ENCODE peak calls at places on chromosomes 4 and X, in seven cellular contexts. L is tibial artery; O is CD4-positive, alpha-beta memory T cell; K is aorta; J is astrocyte of the spinal cord; B is heart left ventricle; F is A549. A is an unnamed sample.

GRCh38 chrX:15334561-15334960 is 762 bp downstream of the PIGA start:
- DNase-seq in L (no peak), O (peak), K (no peak), J (peak), B (no peak), F (no peak), A (no peak)

GRCh38 chr4:106690487-106690886 is 321.9 kb upstream of the GIMD1 start:
- DNase-seq in L (no peak), O (no peak), K (no peak), J (peak), B (no peak), F (no peak), A (no peak)

GRCh38 chrX:53374222-53374820 is 48.1 kb downstream of the SMC1A start:
- DNase-seq in L (no peak), O (no peak), K (no peak), J (no peak), B (no peak), F (no peak), A (no peak)

GRCh38 chrX:152070186-152070585 is 68.2 kb downstream of the MAGEA10 start:
- DNase-seq in L (no peak), O (no peak), K (no peak), J (no peak), B (no peak), F (no peak), A (no peak)

GRCh38 chr4:14254252-14254651 is 626.7 kb upstream of the BOD1L1 start:
- DNase-seq in L (peak), O (no peak), K (peak), J (peak), B (peak), F (peak), A (no peak)

GRCh38 chr4:16695896-16696295 is 202.5 kb downstream of the LDB2 start:
- DNase-seq in L (no peak), O (no peak), K (no peak), J (no peak), B (no peak), F (no peak), A (no peak)

GRCh38 chr4:74531952-74532794 is 87.2 kb downstream of the AREG start:
- DNase-seq in L (no peak), O (peak), K (no peak), J (peak), B (no peak), F (peak), A (peak)

GRCh38 chrX:16786791-16787735 is 797 bp downstream of the TXLNG start:
- DNase-seq in L (peak), O (peak), K (peak), J (no peak), B (no peak), F (no peak), A (no peak)

GRCh38 chrX:39966186-39966585 is 131.6 kb downstream of the BCOR start:
- DNase-seq in L (no peak), O (no peak), K (no peak), J (no peak), B (no peak), F (no peak), A (no peak)

GRCh38 chrX:118974908-118975671 is 672 bp downstream of the LONRF3 start:
- DNase-seq in L (peak), O (peak), K (peak), J (no peak), B (peak), F (peak), A (no peak)

GRCh38 chrX:149248073-149248625 is 257.0 kb downstream of the IDS start:
- DNase-seq in L (no peak), O (no peak), K (no peak), J (peak), B (no peak), F (no peak), A (peak)

GRCh38 chrX:1870421-1870820 is 255.6 kb downstream of the ASMT start:
- DNase-seq in L (no peak), O (no peak), K (no peak), J (no peak), B (no peak), F (no peak), A (no peak)

GRCh38 chr4:188370781-188371180 is 231.5 kb downstream of the TRIML1 start:
- DNase-seq in L (no peak), O (no peak), K (no peak), J (no peak), B (no peak), F (no peak), A (no peak)

GRCh38 chrX:80808854-80809493 is 703 bp downstream of the BRWD3 start:
- DNase-seq in L (peak), O (peak), K (no peak), J (peak), B (peak), F (peak), A (no peak)

GRCh38 chrX:123962006-123962485 is 540 bp downstream of the STAG2 start:
- DNase-seq in L (no peak), O (peak), K (no peak), J (no peak), B (no peak), F (no peak), A (no peak)

GRCh38 chr4:742742-743311 is 37.2 kb downstream of the PCGF3 start:
- DNase-seq in L (no peak), O (peak), K (peak), J (peak), B (peak), F (peak), A (no peak)

GRCh38 chr4:150493846-150494245 is 88.1 kb upstream of the MAB21L2 start:
- DNase-seq in L (no peak), O (no peak), K (no peak), J (no peak), B (no peak), F (no peak), A (no peak)

GRCh38 chr4:123121241-123121907 is 199.0 kb upstream of the NUDT6 start:
- DNase-seq in L (no peak), O (no peak), K (no peak), J (peak), B (no peak), F (peak), A (no peak)

GRCh38 chr4:74015126-74015780 is 16.8 kb upstream of the CXCL5 start:
- DNase-seq in L (no peak), O (no peak), K (no peak), J (no peak), B (no peak), F (no peak), A (no peak)

GRCh38 chr4:52037730-52038108 is 380 bp downstream of the SGCB start:
- DNase-seq in L (peak), O (no peak), K (peak), J (peak), B (peak), F (peak), A (no peak)

GRCh38 chr4:125676583-125676982 is 361.8 kb downstream of the FAT4 start:
- DNase-seq in L (no peak), O (no peak), K (no peak), J (no peak), B (peak), F (no peak), A (no peak)

GRCh38 chr4:42547805-42548204 is 109.1 kb downstream of the ATP8A1 start:
- DNase-seq in L (no peak), O (no peak), K (no peak), J (no peak), B (no peak), F (no peak), A (no peak)

GRCh38 chrX:130878350-130879341 is 24.4 kb downstream of the ENOX2 start:
- DNase-seq in L (peak), O (no peak), K (peak), J (peak), B (peak), F (peak), A (peak)

GRCh38 chr4:7134737-7135388 is 57.5 kb upstream of the SORCS2 start:
- DNase-seq in L (peak), O (no peak), K (peak), J (peak), B (peak), F (no peak), A (peak)

GRCh38 chr4:185424905-185425599 is 712 bp downstream of the UFSP2 start:
- DNase-seq in L (no peak), O (no peak), K (no peak), J (no peak), B (no peak), F (no peak), A (no peak)

GRCh38 chr4:132062611-132063239 is 1086.4 kb upstream of the PCDH10 start:
- DNase-seq in L (no peak), O (no peak), K (no peak), J (no peak), B (no peak), F (no peak), A (no peak)

GRCh38 chrX:437636-438390 is 51.1 kb upstream of the PPP2R3B start:
- DNase-seq in L (no peak), O (no peak), K (no peak), J (no peak), B (no peak), F (no peak), A (no peak)

GRCh38 chr4:4914059-4914820 is 54.8 kb downstream of the MSX1 start:
- DNase-seq in L (no peak), O (no peak), K (no peak), J (peak), B (no peak), F (no peak), A (no peak)

GRCh38 chr4:3372933-3373465 is 68.8 kb upstream of the HGFAC start:
- DNase-seq in L (peak), O (peak), K (peak), J (peak), B (peak), F (no peak), A (no peak)

GRCh38 chr4:154928640-154929257 is 147.7 kb downstream of the RBM46 start:
- DNase-seq in L (no peak), O (no peak), K (no peak), J (peak), B (no peak), F (peak), A (peak)

GRCh38 chrX:19127649-19128168 is 5.4 kb upstream of the ADGRG2 start:
- DNase-seq in L (no peak), O (no peak), K (no peak), J (peak), B (peak), F (peak), A (peak)

GRCh38 chr4:168621806-168622589 is 125.1 kb downstream of the PALLD start:
- DNase-seq in L (no peak), O (no peak), K (no peak), J (peak), B (no peak), F (no peak), A (peak)

GRCh38 chr4:81470456-81471327 is 1.0 kb downstream of the RASGEF1B start:
- DNase-seq in L (peak), O (peak), K (peak), J (no peak), B (peak), F (no peak), A (no peak)

GRCh38 chrX:129239371-129239770 is 283.9 kb downstream of the SMARCA1 start:
- DNase-seq in L (no peak), O (no peak), K (no peak), J (peak), B (no peak), F (peak), A (peak)

GRCh38 chrX:122119361-122119760 is 1064.7 kb upstream of the GRIA3 start:
- DNase-seq in L (no peak), O (no peak), K (no peak), J (no peak), B (no peak), F (no peak), A (no peak)

GRCh38 chr4:110904435-110905050 is 281.7 kb upstream of the PITX2 start:
- DNase-seq in L (no peak), O (no peak), K (no peak), J (peak), B (no peak), F (peak), A (peak)

GRCh38 chrX:54182194-54182863 is 725 bp downstream of the FAM120C start:
- DNase-seq in L (peak), O (peak), K (peak), J (no peak), B (peak), F (peak), A (no peak)

GRCh38 chrX:11628399-11628798 is 37.3 kb downstream of the ARHGAP6 start:
- DNase-seq in L (no peak), O (no peak), K (no peak), J (no peak), B (no peak), F (no peak), A (no peak)

GRCh38 chr4:25937801-25938200 is 23.8 kb downstream of the SMIM20 start:
- DNase-seq in L (no peak), O (no peak), K (no peak), J (peak), B (no peak), F (no peak), A (no peak)

DNA sequence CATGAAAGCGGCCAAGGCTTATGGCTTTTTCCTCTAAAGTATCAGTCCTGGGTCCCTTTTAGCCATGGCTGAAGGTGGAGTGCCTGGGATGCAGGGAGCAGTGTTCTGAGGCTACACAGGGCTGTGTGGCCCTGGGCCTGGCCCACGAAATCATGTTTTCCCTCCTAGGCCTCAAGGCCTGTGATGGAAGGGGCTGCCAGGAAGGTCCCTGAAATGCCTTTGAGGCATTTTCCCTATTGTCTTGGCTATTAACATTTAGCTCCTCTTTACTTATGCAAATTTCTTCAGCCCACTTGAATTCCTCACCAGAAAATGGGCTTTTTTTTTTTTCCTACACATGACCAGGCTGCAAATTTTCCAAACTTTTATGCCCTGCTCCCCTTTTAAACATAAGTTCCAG is 657.0 kb downstream of the DACH2 start:
- DNase-seq in L (no peak), O (no peak), K (no peak), J (no peak), B (no peak), F (no peak), A (no peak)
- H3K4me3 ChIP-seq in L (no peak), O (no peak), K (no peak), J (no peak), B (no peak), F (no peak), A (no peak)

GRCh38 chr4:43992552-43992951 is 456.1 kb downstream of the KCTD8 start:
- DNase-seq in L (no peak), O (no peak), K (no peak), J (no peak), B (no peak), F (no peak), A (no peak)
- H3K4me3 ChIP-seq in L (no peak), O (no peak), K (no peak), J (no peak), B (no peak), F (no peak), A (no peak)

GRCh38 chrX:153921511-153922285 is 4.4 kb downstream of the ARHGAP4 start:
- DNase-seq in L (no peak), O (no peak), K (peak), J (no peak), B (no peak), F (no peak), A (no peak)

GRCh38 chrX:153922932-153923857 is 2.9 kb downstream of the ARHGAP4 start:
- DNase-seq in L (peak), O (no peak), K (peak), J (peak), B (peak), F (peak), A (no peak)

GRCh38 chrX:153920546-153920945 is 5.5 kb downstream of the ARHGAP4 start:
- DNase-seq in L (no peak), O (no peak), K (peak), J (no peak), B (no peak), F (no peak), A (no peak)

GRCh38 chrX:153921070-153921469 is 5.0 kb downstream of the ARHGAP4 start:
- DNase-seq in L (no peak), O (no peak), K (peak), J (no peak), B (no peak), F (no peak), A (no peak)

DNA sequence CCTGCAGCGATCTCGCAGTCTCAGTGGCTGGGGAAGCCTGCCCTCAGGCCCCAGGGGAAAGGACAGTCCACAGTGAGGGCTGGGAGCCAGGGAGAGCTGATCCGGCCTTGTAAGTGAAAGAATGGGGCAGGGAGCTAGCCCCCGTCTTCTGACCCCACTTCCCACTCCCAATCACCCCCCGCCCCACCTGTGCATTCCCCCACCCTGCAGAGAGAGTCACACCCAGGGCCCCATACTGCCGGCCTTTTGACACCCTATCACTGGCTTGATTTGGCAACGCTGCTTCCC is 3.8 kb downstream of the ARHGAP4 start:
- DNase-seq in L (no peak), O (no peak), K (no peak), J (no peak), B (no peak), F (no peak), A (no peak)
- H3K4me3 ChIP-seq in L (no peak), O (no peak), K (no peak), J (no peak), B (peak), F (no peak), A (no peak)

GRCh38 chrX:24146283-24146865 is 3.2 kb upstream of the ZFX start:
- DNase-seq in L (no peak), O (no peak), K (no peak), J (peak), B (no peak), F (peak), A (no peak)
- H3K4me3 ChIP-seq in L (no peak), O (no peak), K (no peak), J (no peak), B (peak), F (peak), A (no peak)

GRCh38 chr4:183722738-183723560 is 63.9 kb downstream of the TRAPPC11 start:
- DNase-seq in L (no peak), O (peak), K (peak), J (peak), B (peak), F (peak), A (no peak)
- H3K4me3 ChIP-seq in L (peak), O (peak), K (peak), J (peak), B (peak), F (peak), A (peak)

A was measured in skeletal muscle cell.